ENCODE peak calls at places on chromosomes 4 and X, in six cellular contexts. One of them, this sample, is unnamed.

GRCh38 chr4:87949961-87950360 is 25.6 kb upstream of the SPP1 start:
- DNase-seq in NCI-H510A treated with DMSO at 0.1 percent for 48 hours: no peak
- DNase-seq in activated CD8-positive, alpha-beta memory T cell treated with anti-CD3 and anti-CD28 coated beads for 48 hours: no peak
- DNase-seq in heart left ventricle: no peak
- DNase-seq in psoas muscle: no peak
- DNase-seq in HFF-Myc: no peak
- DNase-seq in this sample: no peak

GRCh38 chr4:103982454-103982853 is 262.7 kb upstream of the TACR3 start:
- DNase-seq in HFF-Myc: no peak
- DNase-seq in activated CD8-positive, alpha-beta memory T cell treated with anti-CD3 and anti-CD28 coated beads for 48 hours: no peak
- DNase-seq in heart left ventricle: no peak
- DNase-seq in NCI-H510A treated with DMSO at 0.1 percent for 48 hours: no peak
- DNase-seq in psoas muscle: no peak
- DNase-seq in this sample: no peak

GRCh38 chr4:141126769-141127168 is 6.5 kb downstream of the RNF150 start:
- DNase-seq in NCI-H510A treated with DMSO at 0.1 percent for 48 hours: no peak
- DNase-seq in heart left ventricle: no peak
- DNase-seq in HFF-Myc: no peak
- DNase-seq in activated CD8-positive, alpha-beta memory T cell treated with anti-CD3 and anti-CD28 coated beads for 48 hours: no peak
- DNase-seq in psoas muscle: no peak
- DNase-seq in this sample: no peak

GRCh38 chrX:150547511-150548115 is 20.8 kb upstream of the MTM1 start:
- DNase-seq in heart left ventricle: peak; percentile 78
- DNase-seq in NCI-H510A treated with DMSO at 0.1 percent for 48 hours: no peak
- DNase-seq in activated CD8-positive, alpha-beta memory T cell treated with anti-CD3 and anti-CD28 coated beads for 48 hours: peak; percentile 3
- DNase-seq in psoas muscle: peak; percentile 83
- DNase-seq in HFF-Myc: no peak
- DNase-seq in this sample: peak; percentile 69

GRCh38 chr4:106650701-106651100 is 282.1 kb upstream of the GIMD1 start:
- DNase-seq in HFF-Myc: no peak
- DNase-seq in NCI-H510A treated with DMSO at 0.1 percent for 48 hours: no peak
- DNase-seq in heart left ventricle: no peak
- DNase-seq in activated CD8-positive, alpha-beta memory T cell treated with anti-CD3 and anti-CD28 coated beads for 48 hours: no peak
- DNase-seq in psoas muscle: no peak
- DNase-seq in this sample: no peak

GRCh38 chr4:152807294-152807829 is 27.6 kb downstream of the ARFIP1 start:
- DNase-seq in HFF-Myc: no peak
- DNase-seq in psoas muscle: no peak
- DNase-seq in activated CD8-positive, alpha-beta memory T cell treated with anti-CD3 and anti-CD28 coated beads for 48 hours: no peak
- DNase-seq in heart left ventricle: no peak
- DNase-seq in NCI-H510A treated with DMSO at 0.1 percent for 48 hours: no peak
- DNase-seq in this sample: no peak

GRCh38 chr4:125550769-125551168 is 236.0 kb downstream of the FAT4 start:
- DNase-seq in psoas muscle: no peak
- DNase-seq in NCI-H510A treated with DMSO at 0.1 percent for 48 hours: no peak
- DNase-seq in heart left ventricle: no peak
- DNase-seq in activated CD8-positive, alpha-beta memory T cell treated with anti-CD3 and anti-CD28 coated beads for 48 hours: no peak
- DNase-seq in HFF-Myc: no peak
- DNase-seq in this sample: no peak

GRCh38 chr4:155271557-155271956 is 63.1 kb downstream of the NPY2R start:
- DNase-seq in NCI-H510A treated with DMSO at 0.1 percent for 48 hours: no peak
- DNase-seq in HFF-Myc: no peak
- DNase-seq in psoas muscle: no peak
- DNase-seq in heart left ventricle: no peak
- DNase-seq in activated CD8-positive, alpha-beta memory T cell treated with anti-CD3 and anti-CD28 coated beads for 48 hours: no peak
- DNase-seq in this sample: no peak

GRCh38 chr4:68180858-68181531 is 51.3 kb upstream of the TMPRSS11F start:
- DNase-seq in NCI-H510A treated with DMSO at 0.1 percent for 48 hours: no peak
- DNase-seq in activated CD8-positive, alpha-beta memory T cell treated with anti-CD3 and anti-CD28 coated beads for 48 hours: no peak
- DNase-seq in HFF-Myc: no peak
- DNase-seq in psoas muscle: no peak
- DNase-seq in heart left ventricle: no peak
- DNase-seq in this sample: no peak

This sample was measured in left ventricle myocardium inferior.